ENCODE peak calls at places on chromosomes 4 and X, in seven cellular contexts. S, J, D, H, Z, P and I are unnamed samples.

GRCh38 chr4:28886934-28887333 is 1833.2 kb upstream of the PCDH7 start:
- DNase-seq in S (no peak), J (no peak), D (no peak), H (no peak), Z (no peak), P (no peak), I (no peak)

GRCh38 chrX:110044531-110045249 is 41.8 kb downstream of the TMEM164 start:
- DNase-seq in S (no peak), J (no peak), D (peak; percentile 61), H (no peak), Z (no peak), P (no peak), I (no peak)

GRCh38 chr4:162891788-162892707 is 274.6 kb downstream of the NAF1 start:
- DNase-seq in S (no peak), J (no peak), D (no peak), H (no peak), Z (no peak), P (no peak), I (no peak)

GRCh38 chr4:172830295-172830764 is 338.3 kb upstream of the GALNT7 start:
- DNase-seq in S (no peak), J (no peak), D (no peak), H (no peak), Z (no peak), P (no peak), I (no peak)

GRCh38 chr4:168619266-168619631 is 122.4 kb downstream of the PALLD start:
- DNase-seq in S (no peak), J (no peak), D (no peak), H (no peak), Z (no peak), P (no peak), I (no peak)

GRCh38 chr4:7910721-7911015 is 29.0 kb downstream of the AFAP1 start:
- DNase-seq in S (no peak), J (no peak), D (no peak), H (no peak), Z (no peak), P (no peak), I (no peak)

GRCh38 chrX:85084770-85085393 is 81.2 kb downstream of the APOOL start:
- DNase-seq in S (no peak), J (no peak), D (no peak), H (no peak), Z (no peak), P (peak; percentile 8), I (peak; percentile 26)

GRCh38 chr4:47374477-47374876 is 89.0 kb downstream of the COMMD8 start:
- DNase-seq in S (no peak), J (no peak), D (no peak), H (no peak), Z (no peak), P (peak; percentile 32), I (no peak)

GRCh38 chr4:152935138-152935537 is 985 bp upstream of the FHDC1 start:
- DNase-seq in S (no peak), J (no peak), D (peak; percentile 64), H (peak; percentile 62), Z (no peak), P (no peak), I (peak; percentile 70)

GRCh38 chr4:72418458-72418857 is 150.6 kb downstream of the ADAMTS3 start:
- DNase-seq in S (no peak), J (no peak), D (no peak), H (no peak), Z (no peak), P (peak; percentile 7), I (peak; percentile 12)

GRCh38 chr4:169338246-169338645 is 67.5 kb upstream of the SH3RF1 start:
- DNase-seq in S (no peak), J (no peak), D (no peak), H (no peak), Z (no peak), P (no peak), I (no peak)

GRCh38 chr4:27087306-27088045 is 226.8 kb downstream of the STIM2 start:
- DNase-seq in S (no peak), J (no peak), D (no peak), H (no peak), Z (no peak), P (no peak), I (no peak)

GRCh38 chr4:70895846-70896435 is 6.2 kb upstream of the MOB1B start:
- DNase-seq in S (no peak), J (no peak), D (no peak), H (no peak), Z (no peak), P (no peak), I (no peak)

GRCh38 chr4:73676881-73677323 is 56.7 kb upstream of the RASSF6 start:
- DNase-seq in S (no peak), J (no peak), D (no peak), H (no peak), Z (no peak), P (peak; percentile 85), I (no peak)

GRCh38 chr4:130031858-130032257 is 935.9 kb downstream of the C4orf33 start:
- DNase-seq in S (no peak), J (no peak), D (no peak), H (no peak), Z (no peak), P (no peak), I (no peak)

GRCh38 chr4:142840516-142841123 is 5.5 kb downstream of the INPP4B start:
- DNase-seq in S (no peak), J (no peak), D (no peak), H (no peak), Z (no peak), P (peak; percentile 33), I (peak; percentile 11)

GRCh38 chr4:102169345-102169744 is 175.9 kb downstream of the SLC39A8 start:
- DNase-seq in S (no peak), J (no peak), D (peak; percentile 44), H (no peak), Z (no peak), P (no peak), I (no peak)

GRCh38 chr4:161134795-161135194 is 1029.0 kb downstream of the FSTL5 start:
- DNase-seq in S (no peak), J (no peak), D (no peak), H (no peak), Z (no peak), P (no peak), I (no peak)

GRCh38 chrX:20280938-20281337 is 14.2 kb upstream of the RPS6KA3 start:
- DNase-seq in S (no peak), J (no peak), D (no peak), H (no peak), Z (no peak), P (no peak), I (no peak)

GRCh38 chrX:47170861-47171692 is 22.6 kb upstream of the UBA1 start:
- DNase-seq in S (no peak), J (no peak), D (no peak), H (peak; percentile 21), Z (no peak), P (no peak), I (peak; percentile 36)

GRCh38 chrX:140507982-140508305 is 3.1 kb upstream of the SOX3 start:
- DNase-seq in S (no peak), J (no peak), D (no peak), H (no peak), Z (no peak), P (no peak), I (no peak)

GRCh38 chrX:153913211-153913610 is 8.7 kb downstream of the AVPR2 start:
- DNase-seq in S (no peak), J (no peak), D (peak; percentile 9), H (no peak), Z (no peak), P (no peak), I (no peak)

DNA sequence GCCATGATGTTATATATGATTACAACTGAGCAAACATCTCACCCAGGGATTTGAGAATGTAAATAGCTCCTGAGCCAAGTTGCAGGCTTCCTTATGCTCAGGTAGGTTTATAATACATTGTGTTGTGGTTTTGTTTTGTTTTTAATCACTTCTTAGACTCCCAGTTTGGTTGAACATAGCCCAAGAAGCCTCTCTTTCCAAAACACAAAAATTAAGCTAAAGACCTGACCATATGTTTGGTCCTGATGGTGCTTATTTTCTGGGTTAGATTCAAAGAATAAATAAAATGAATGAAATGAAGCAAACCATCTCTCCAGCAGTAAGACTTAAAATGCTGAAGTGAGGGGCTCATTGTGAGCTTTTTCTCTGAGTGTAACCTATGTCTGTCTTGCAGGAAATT is 93.5 kb downstream of the GRXCR1 start:
- DNase-seq in S (no peak), J (no peak), D (no peak), H (no peak), Z (no peak), P (no peak), I (no peak)
- H3K9me3 ChIP-seq in S (no peaks in the 10 kb centered on the region), J (no peaks in the 10 kb centered on the region), D (peaks cover 4% of the 10 kb centered on the region), H (peaks cover 17% of the 10 kb centered on the region), Z (peaks cover 5% of the 10 kb centered on the region), P (peaks cover 9% of the 10 kb centered on the region), I (peaks cover 21% of the 10 kb centered on the region)

DNA sequence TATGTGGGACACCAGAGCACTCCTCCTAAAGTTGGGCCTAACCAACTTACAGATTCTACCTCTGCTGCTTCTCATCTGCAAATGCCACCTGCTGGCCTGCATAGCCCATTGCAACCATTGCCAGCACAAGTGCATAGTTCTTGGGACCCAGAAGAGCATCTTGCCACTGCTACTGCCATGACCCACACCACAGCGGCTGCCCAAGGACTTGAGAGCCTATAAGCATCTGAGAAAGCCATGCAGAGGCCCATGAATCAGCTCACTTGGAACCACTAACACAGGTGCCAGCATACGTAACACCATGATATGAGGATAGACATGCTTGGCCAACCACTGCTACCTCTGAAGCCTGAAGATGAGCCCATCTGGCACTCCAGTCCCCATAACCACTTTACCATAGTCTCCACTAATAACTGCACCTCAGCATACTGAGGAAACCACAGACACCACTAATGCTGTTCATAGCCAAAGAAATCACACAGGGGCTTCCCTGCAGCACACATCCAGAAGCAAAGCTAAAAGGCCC is 258.1 kb upstream of the AGTR2 start:
- DNase-seq in S (no peak), J (no peak), D (peak; percentile 57), H (no peak), Z (no peak), P (no peak), I (no peak)
- TF ChIP-seq CTCF in S (peak; percentile 55), J (peak; percentile 24), D (peak; percentile 73), H (no peak), Z (no peak), P (no peak), I (no peak)

GRCh38 chr4:1383728-1384591 is 22.3 kb downstream of the NKX1-1 start:
- DNase-seq in S (no peak), J (no peak), D (no peak), H (no peak), Z (no peak), P (no peak), I (no peak)

GRCh38 chr4:1384675-1385372 is 21.4 kb downstream of the NKX1-1 start:
- DNase-seq in S (no peak), J (no peak), D (no peak), H (no peak), Z (no peak), P (no peak), I (no peak)

GRCh38 chr4:1381944-1382541 is 24.2 kb downstream of the NKX1-1 start:
- DNase-seq in S (no peak), J (no peak), D (peak; percentile 23), H (no peak), Z (no peak), P (no peak), I (no peak)

GRCh38 chr4:1381181-1381621 is 25.0 kb downstream of the NKX1-1 start:
- DNase-seq in S (no peak), J (no peak), D (peak; percentile 65), H (no peak), Z (no peak), P (no peak), I (no peak)

GRCh38 chr4:1382776-1383727 is 23.2 kb downstream of the NKX1-1 start:
- DNase-seq in S (no peak), J (no peak), D (peak; percentile 5), H (no peak), Z (no peak), P (no peak), I (no peak)
- H3K9me3 ChIP-seq in S (no peaks in the 10 kb centered on the region), J (no peaks in the 10 kb centered on the region), D (no peaks in the 10 kb centered on the region), H (no peaks in the 10 kb centered on the region), Z (no peaks in the 10 kb centered on the region), P (no peaks in the 10 kb centered on the region), I (no peaks in the 10 kb centered on the region)

GRCh38 chr4:6493668-6494304 is 21.4 kb upstream of the PPP2R2C start:
- DNase-seq in S (no peak), J (no peak), D (no peak), H (no peak), Z (no peak), P (no peak), I (no peak)
- TF ChIP-seq CTCF in S (peak; percentile 4), J (no peak), D (no peak), H (no peak), Z (no peak), P (no peak), I (no peak)